ENCODE peak calls at places on chromosomes 12 and 14, in ten cellular contexts. E, J, R, Z, P, V, D, I, N and T are unnamed samples.

GRCh38 chr14:66045572-66046021 is 440.6 kb upstream of the CCDC196 start:
- DNase-seq in J (no peak), P (no peak), V (no peak), E (no peak), R (no peak), Z (no peak), I (no peak), N (no peak), D (no peak), T (no peak)

GRCh38 chr14:95979339-95980042 is 59.7 kb upstream of the C14orf132 start:
- DNase-seq in I (no peak), P (no peak), E (no peak), N (no peak), J (no peak), D (no peak), V (no peak), Z (no peak), R (peak; percentile 57), T (no peak)

GRCh38 chr14:27730204-27730603 is 1036.4 kb upstream of the FOXG1 start:
- DNase-seq in R (no peak), D (no peak), Z (no peak), N (no peak), I (no peak), J (no peak), P (no peak), V (no peak), E (no peak), T (no peak)

GRCh38 chr12:63821781-63822251 is 22.7 kb upstream of the SRGAP1 start:
- DNase-seq in Z (no peak), P (no peak), D (peak; percentile 73), R (no peak), N (peak; percentile 60), J (no peak), E (no peak), V (no peak), I (no peak), T (no peak)

GRCh38 chr12:109999983-110000505 is 814 bp downstream of the ANKRD13A start:
- DNase-seq in J (peak; percentile 37), E (no peak), V (no peak), N (peak; percentile 66), I (no peak), D (no peak), P (no peak), Z (no peak), R (no peak), T (peak; percentile 35)

GRCh38 chr14:104709387-104710019 is 14.5 kb upstream of the ADSS1 start:
- DNase-seq in Z (no peak), N (no peak), V (no peak), D (no peak), J (no peak), E (no peak), I (no peak), R (no peak), P (no peak), T (no peak)

GRCh38 chr12:121404734-121405133 is 4.8 kb downstream of the RNF34 start:
- DNase-seq in R (no peak), Z (no peak), P (no peak), D (no peak), J (no peak), V (peak; percentile 35), E (no peak), I (no peak), N (no peak), T (peak; percentile 48)

GRCh38 chr12:643478-644292 is 19.6 kb downstream of the NINJ2 start:
- DNase-seq in V (no peak), J (peak; percentile 42), P (no peak), D (peak; percentile 68), I (peak; percentile 18), Z (peak; percentile 34), E (no peak), R (no peak), N (no peak), T (peak; percentile 32)

GRCh38 chr14:20478915-20479314 is 9.7 kb downstream of the PNP start:
- DNase-seq in R (no peak), J (no peak), N (no peak), V (no peak), P (no peak), I (no peak), E (no peak), D (no peak), Z (no peak), T (no peak)

GRCh38 chr14:20472566-20473206 is 3.5 kb downstream of the PNP start:
- DNase-seq in I (no peak), N (no peak), P (no peak), V (no peak), D (no peak), R (no peak), Z (no peak), J (no peak), E (no peak), T (no peak)

GRCh38 chr14:20482382-20482781 is 13.2 kb downstream of the PNP start:
- DNase-seq in E (no peak), Z (no peak), J (no peak), P (no peak), I (peak; percentile 35), R (no peak), V (no peak), D (no peak), N (no peak), T (no peak)

GRCh38 chr14:20476795-20477194 is 7.6 kb downstream of the PNP start:
- DNase-seq in I (no peak), E (no peak), R (no peak), J (no peak), N (no peak), D (no peak), V (no peak), P (no peak), Z (no peak), T (no peak)

GRCh38 chr14:20477211-20477876 is 8.1 kb downstream of the PNP start:
- DNase-seq in P (no peak), J (no peak), N (no peak), R (no peak), V (no peak), E (no peak), Z (no peak), D (no peak), I (no peak), T (peak; percentile 73)
- H3K4me1 ChIP-seq in P (no peaks in the 10 kb centered on the region), J (no peaks in the 10 kb centered on the region), N (no peaks in the 10 kb centered on the region), R (no peaks in the 10 kb centered on the region), V (peaks cover 11% of the 10 kb centered on the region), E (peaks cover 9% of the 10 kb centered on the region), Z (peaks cover 16% of the 10 kb centered on the region), D (peaks cover 6% of the 10 kb centered on the region), I (peaks cover 13% of the 10 kb centered on the region), T (peaks cover 52% of the 10 kb centered on the region)

GRCh38 chr14:99744199-99744872 is 48.9 kb upstream of the EML1 start:
- DNase-seq in I (no peak), N (no peak), D (no peak), P (no peak), V (no peak), Z (no peak), R (no peak), J (no peak), E (no peak), T (no peak)
- TF ChIP-seq EP300 in I (no peak), N (no peak), D (no peak), P (no peak), V (no peak), Z (no peak), R (no peak), J (no peak), E (no peak), T (no peak)

DNA sequence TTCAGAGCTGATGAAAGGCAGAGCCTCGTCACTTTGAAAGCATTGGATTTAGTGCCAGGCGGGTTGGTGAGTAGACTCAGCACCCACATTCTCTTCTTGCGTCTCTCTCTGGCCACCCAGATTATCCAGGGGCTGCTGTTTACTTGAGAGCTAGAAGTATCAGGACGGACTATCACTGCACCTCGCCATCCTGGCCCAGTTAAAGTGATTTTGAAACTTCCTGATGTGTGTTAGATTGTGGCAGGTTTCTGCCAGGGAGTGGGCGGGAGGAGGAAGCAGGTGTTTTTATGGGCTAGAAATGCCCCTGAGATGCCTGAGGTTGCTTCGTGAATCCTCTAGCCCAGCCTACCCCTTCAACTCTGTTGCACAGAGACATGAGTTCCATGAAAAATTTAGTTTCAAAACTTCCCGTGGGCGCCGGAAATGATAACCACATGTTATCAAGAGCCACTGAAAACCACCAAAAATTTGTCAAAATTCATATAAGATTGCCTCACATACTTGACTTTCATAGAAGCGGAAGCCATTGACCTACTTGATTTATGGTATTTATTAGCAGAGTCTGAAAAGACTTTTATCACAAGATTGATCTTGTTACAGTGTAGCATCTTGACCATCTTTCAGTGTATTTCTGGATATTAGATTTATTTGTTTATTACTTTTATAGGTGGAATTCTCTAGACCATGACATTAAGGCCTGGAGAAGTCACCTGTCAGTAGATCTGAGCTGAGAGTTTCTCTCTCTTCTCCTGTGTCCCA is 466.0 kb downstream of the RAD51B start:
- DNase-seq in I (no peak), V (no peak), Z (no peak), D (no peak), J (peak; percentile 23), R (no peak), P (peak; percentile 91), E (no peak), N (no peak), T (no peak)
- H3K4me1 ChIP-seq in I (no peaks in the 10 kb centered on the region), V (peaks cover 39% of the 10 kb centered on the region), Z (peaks cover 35% of the 10 kb centered on the region), D (peaks cover 19% of the 10 kb centered on the region), J (peaks cover 4% of the 10 kb centered on the region), R (peaks cover 7% of the 10 kb centered on the region), P (peaks cover 76% of the 10 kb centered on the region), E (peaks cover 14% of the 10 kb centered on the region), N (peaks cover 15% of the 10 kb centered on the region), T (no peaks in the 10 kb centered on the region)

GRCh38 chr14:68409355-68409754 is 383.5 kb downstream of the ZFP36L1 start:
- DNase-seq in D (no peak), J (no peak), V (no peak), E (no peak), P (no peak), R (no peak), Z (no peak), N (no peak), I (no peak), T (no peak)

GRCh38 chr14:68407838-68408237 is 385.0 kb downstream of the ZFP36L1 start:
- DNase-seq in D (no peak), V (no peak), E (no peak), R (no peak), P (no peak), J (peak; percentile 24), Z (no peak), I (no peak), N (no peak), T (no peak)

GRCh38 chr14:68407275-68407674 is 385.6 kb downstream of the ZFP36L1 start:
- DNase-seq in J (no peak), N (no peak), D (no peak), R (no peak), E (no peak), Z (no peak), P (no peak), V (no peak), I (no peak), T (no peak)

GRCh38 chr14:68405959-68406358 is 386.9 kb downstream of the ZFP36L1 start:
- DNase-seq in N (no peak), J (no peak), E (no peak), R (no peak), I (no peak), P (no peak), D (no peak), V (no peak), Z (no peak), T (no peak)

DNA sequence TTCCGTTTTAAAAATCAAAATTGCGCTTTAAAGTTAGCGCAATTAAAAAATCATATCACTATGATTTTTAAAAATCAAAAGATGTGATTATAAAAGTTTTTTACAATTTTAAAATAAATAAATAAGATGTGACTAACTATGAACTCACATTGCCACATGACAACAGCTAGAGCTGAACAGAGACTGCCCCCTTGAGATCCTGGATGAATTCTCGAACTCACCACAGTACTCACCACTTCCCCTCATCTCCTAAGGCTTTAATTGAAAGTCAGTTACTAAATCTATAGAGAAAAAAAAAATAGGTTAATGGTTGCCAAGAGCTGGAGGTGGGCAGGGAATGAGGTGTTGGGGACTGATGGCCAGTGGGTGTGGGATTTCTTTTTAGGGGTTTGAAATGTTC is 384.2 kb downstream of the ZFP36L1 start:
- DNase-seq in E (no peak), P (no peak), R (no peak), N (no peak), I (no peak), J (no peak), Z (no peak), V (no peak), D (no peak), T (no peak)
- TF ChIP-seq EP300 in E (no peak), P (no peak), R (no peak), N (no peak), I (no peak), J (no peak), Z (no peak), V (no peak), D (no peak), T (no peak)